ENCODE peak calls at places on chromosome 2, in seven cellular contexts. D is T-helper 2 cell; S is stimulated activated naive B cell treated with anti-CD40 and anti-IgM and Interleukin-4, amounts not matched to agents 10 μg/mL and 1 μg/mL and 100 μg/mL, for 72 hours; Z is fibroblast of the aortic adventitia; L is foreskin fibroblast; E is aorta; T is fibroblast of the conjunctiva. Y is an unnamed sample.

GRCh38 chr2:175057078-175057685 is 52.0 kb upstream of the CHN1 start:
- DNase-seq in S (no peak), T (no peak), D (no peak), E (no peak), Z (no peak), L (no peak), Y (no peak)

GRCh38 chr2:145185696-145186095 is 665.8 kb upstream of the ZEB2 start:
- DNase-seq in D (no peak), S (no peak), L (peak), Z (peak), T (no peak), E (no peak), Y (no peak)

GRCh38 chr2:171811229-171811628 is 82.8 kb downstream of the SLC25A12 start:
- DNase-seq in S (no peak), L (peak), Z (peak), D (no peak), T (peak), E (no peak), Y (no peak)

GRCh38 chr2:72149556-72150156 is 2.0 kb upstream of the CYP26B1 start:
- DNase-seq in Z (no peak), T (no peak), S (no peak), E (peak), D (no peak), L (peak), Y (no peak)

GRCh38 chr2:55487686-55488085 is 31.8 kb upstream of the CFAP36 start:
- DNase-seq in S (no peak), E (no peak), D (no peak), T (no peak), Z (no peak), L (no peak), Y (no peak)

GRCh38 chr2:240925576-240926515 is 19.7 kb downstream of the CROCC2 start:
- DNase-seq in L (no peak), E (peak), D (no peak), T (no peak), S (no peak), Z (no peak), Y (no peak)

GRCh38 chr2:219631406-219631891 is 4.0 kb downstream of the SLC4A3 start:
- DNase-seq in T (no peak), L (no peak), E (peak), Z (no peak), D (no peak), S (no peak), Y (no peak)

GRCh38 chr2:72824224-72824842 is 1.5 kb downstream of the EXOC6B start:
- DNase-seq in S (no peak), T (peak), Z (peak), E (no peak), D (no peak), L (peak), Y (no peak)

GRCh38 chr2:33108483-33109443 is 162.0 kb downstream of the LTBP1 start:
- DNase-seq in T (no peak), D (no peak), Z (peak), S (no peak), E (no peak), L (peak), Y (no peak)

GRCh38 chr2:229775614-229776313 is 61.4 kb upstream of the DNER start:
- DNase-seq in E (no peak), S (no peak), Z (no peak), D (no peak), L (no peak), T (no peak), Y (no peak)

GRCh38 chr2:217103752-217104540 is 244.1 kb upstream of the TNP1 start:
- DNase-seq in T (no peak), L (peak), D (no peak), S (no peak), E (no peak), Z (peak), Y (no peak)

Y was measured in activated T-helper 1 cell treated with anti-CD3 and anti-CD28 coated beads, Interleukin-12 subunit alpha, Interleukin-12 subunit beta, Interleukin-2, Interleukin-4 antibody, amounts not matched to agents 30 ng/mL and 10 ng/mL and 1 ng/mL, durations not matched to agents 14 hours and 24 hours and 36 hours.